ENCODE peak calls at places on chromosome 22, in seven cellular contexts. One of them, this sample, is unnamed.

GRCh38 chr22:19643448-19644313 is 70.6 kb upstream of the SEPTIN5 start:
- DNase-seq in dorsolateral prefrontal cortex: no peak
- DNase-seq in BJ: no peak
- DNase-seq in K562: peak; percentile 87
- DNase-seq in IMR-90: no peak
- DNase-seq in fibroblast of lung: peak; percentile 21
- DNase-seq in CD8-positive, alpha-beta T cell: no peak
- DNase-seq in this sample: no peak

GRCh38 chr22:23122216-23122957 is 19.4 kb downstream of the RSPH14 start:
- DNase-seq in dorsolateral prefrontal cortex: no peak
- DNase-seq in BJ: no peak
- DNase-seq in K562: peak; percentile 58
- DNase-seq in IMR-90: no peak
- DNase-seq in fibroblast of lung: no peak
- DNase-seq in CD8-positive, alpha-beta T cell: no peak
- DNase-seq in this sample: no peak

GRCh38 chr22:31122532-31123291 is at the start of gene INPP5J:
- DNase-seq in dorsolateral prefrontal cortex: no peak
- DNase-seq in BJ: no peak
- DNase-seq in K562: peak; percentile 24
- DNase-seq in IMR-90: peak; percentile 50
- DNase-seq in fibroblast of lung: peak; percentile 37
- DNase-seq in CD8-positive, alpha-beta T cell: no peak
- DNase-seq in this sample: peak; percentile 70

GRCh38 chr22:49674479-49674830 is 153.2 kb downstream of the BRD1 start:
- DNase-seq in dorsolateral prefrontal cortex: no peak
- DNase-seq in BJ: no peak
- DNase-seq in K562: no peak
- DNase-seq in IMR-90: no peak
- DNase-seq in fibroblast of lung: no peak
- DNase-seq in CD8-positive, alpha-beta T cell: no peak
- DNase-seq in this sample: no peak

GRCh38 chr22:38007330-38007902 is 23.1 kb upstream of the SOX10 start:
- DNase-seq in dorsolateral prefrontal cortex: no peak
- DNase-seq in BJ: no peak
- DNase-seq in K562: no peak
- DNase-seq in IMR-90: no peak
- DNase-seq in fibroblast of lung: no peak
- DNase-seq in CD8-positive, alpha-beta T cell: no peak
- DNase-seq in this sample: no peak

GRCh38 chr22:49406879-49407587 is 420.6 kb downstream of the BRD1 start:
- DNase-seq in dorsolateral prefrontal cortex: no peak
- DNase-seq in BJ: no peak
- DNase-seq in K562: no peak
- DNase-seq in IMR-90: no peak
- DNase-seq in fibroblast of lung: no peak
- DNase-seq in CD8-positive, alpha-beta T cell: no peak
- DNase-seq in this sample: no peak

GRCh38 chr22:35839811-35840739 is 122.4 kb downstream of the APOL5 start:
- DNase-seq in dorsolateral prefrontal cortex: peak; percentile 36
- DNase-seq in BJ: peak; percentile 82
- DNase-seq in K562: peak; percentile 83
- DNase-seq in IMR-90: peak; percentile 98
- DNase-seq in fibroblast of lung: peak; percentile 98
- DNase-seq in CD8-positive, alpha-beta T cell: peak; percentile 26
- DNase-seq in this sample: no peak

GRCh38 chr22:37566329-37566837 is 6.1 kb downstream of the CDC42EP1 start:
- DNase-seq in dorsolateral prefrontal cortex: peak; percentile 36
- DNase-seq in BJ: no peak
- DNase-seq in K562: no peak
- DNase-seq in IMR-90: no peak
- DNase-seq in fibroblast of lung: no peak
- DNase-seq in CD8-positive, alpha-beta T cell: peak; percentile 58
- DNase-seq in this sample: no peak

GRCh38 chr22:36548606-36549005 is 19.6 kb upstream of the EIF3D start:
- DNase-seq in dorsolateral prefrontal cortex: no peak
- DNase-seq in BJ: no peak
- DNase-seq in K562: no peak
- DNase-seq in IMR-90: no peak
- DNase-seq in fibroblast of lung: no peak
- DNase-seq in CD8-positive, alpha-beta T cell: no peak
- DNase-seq in this sample: no peak

GRCh38 chr22:35657571-35658312 is 9.5 kb downstream of the APOL6 start:
- DNase-seq in dorsolateral prefrontal cortex: no peak
- DNase-seq in BJ: no peak
- DNase-seq in K562: no peak
- DNase-seq in IMR-90: no peak
- DNase-seq in fibroblast of lung: no peak
- DNase-seq in CD8-positive, alpha-beta T cell: no peak
- DNase-seq in this sample: no peak

GRCh38 chr22:25390297-25391240 is 171.1 kb downstream of the CRYBB2 start:
- DNase-seq in dorsolateral prefrontal cortex: no peak
- DNase-seq in BJ: no peak
- DNase-seq in K562: no peak
- DNase-seq in IMR-90: no peak
- DNase-seq in fibroblast of lung: no peak
- DNase-seq in CD8-positive, alpha-beta T cell: no peak
- DNase-seq in this sample: no peak

GRCh38 chr22:19179472-19180048 is 1.0 kb upstream of the SLC25A1 start:
- DNase-seq in dorsolateral prefrontal cortex: peak; percentile 62
- DNase-seq in BJ: peak; percentile 36
- DNase-seq in K562: peak; percentile 93
- DNase-seq in IMR-90: peak; percentile 85
- DNase-seq in fibroblast of lung: peak; percentile 88
- DNase-seq in CD8-positive, alpha-beta T cell: no peak
- DNase-seq in this sample: peak; percentile 62

GRCh38 chr22:20549232-20549841 is 41.9 kb downstream of the MED15 start:
- DNase-seq in dorsolateral prefrontal cortex: no peak
- DNase-seq in BJ: no peak
- DNase-seq in K562: peak; percentile 72
- DNase-seq in IMR-90: no peak
- DNase-seq in fibroblast of lung: no peak
- DNase-seq in CD8-positive, alpha-beta T cell: peak; percentile 77
- DNase-seq in this sample: peak; percentile 75

GRCh38 chr22:35341090-35341874 is 39.6 kb upstream of the HMOX1 start:
- DNase-seq in dorsolateral prefrontal cortex: no peak
- DNase-seq in BJ: no peak
- DNase-seq in K562: no peak
- DNase-seq in IMR-90: no peak
- DNase-seq in fibroblast of lung: no peak
- DNase-seq in CD8-positive, alpha-beta T cell: no peak
- DNase-seq in this sample: no peak

GRCh38 chr22:37742374-37743092 is 45.7 kb downstream of the TRIOBP start:
- DNase-seq in dorsolateral prefrontal cortex: no peak
- DNase-seq in BJ: no peak
- DNase-seq in K562: no peak
- DNase-seq in IMR-90: peak; percentile 91
- DNase-seq in fibroblast of lung: peak; percentile 87
- DNase-seq in CD8-positive, alpha-beta T cell: no peak
- DNase-seq in this sample: no peak

GRCh38 chr22:36594569-36594968 is 65.6 kb upstream of the EIF3D start:
- DNase-seq in dorsolateral prefrontal cortex: no peak
- DNase-seq in BJ: no peak
- DNase-seq in K562: no peak
- DNase-seq in IMR-90: no peak
- DNase-seq in fibroblast of lung: no peak
- DNase-seq in CD8-positive, alpha-beta T cell: no peak
- DNase-seq in this sample: no peak

GRCh38 chr22:32830957-32831356 is 29.5 kb downstream of the TIMP3 start:
- DNase-seq in dorsolateral prefrontal cortex: no peak
- DNase-seq in BJ: no peak
- DNase-seq in K562: no peak
- DNase-seq in IMR-90: no peak
- DNase-seq in fibroblast of lung: no peak
- DNase-seq in CD8-positive, alpha-beta T cell: no peak
- DNase-seq in this sample: no peak

GRCh38 chr22:46748206-46748947 is 10.3 kb upstream of the CERK start:
- DNase-seq in dorsolateral prefrontal cortex: no peak
- DNase-seq in BJ: no peak
- DNase-seq in K562: no peak
- DNase-seq in IMR-90: no peak
- DNase-seq in fibroblast of lung: no peak
- DNase-seq in CD8-positive, alpha-beta T cell: no peak
- DNase-seq in this sample: no peak

GRCh38 chr22:20523118-20523983 is 15.9 kb downstream of the MED15 start:
- DNase-seq in dorsolateral prefrontal cortex: no peak
- DNase-seq in BJ: no peak
- DNase-seq in K562: peak; percentile 76
- DNase-seq in IMR-90: peak; percentile 59
- DNase-seq in fibroblast of lung: peak; percentile 83
- DNase-seq in CD8-positive, alpha-beta T cell: peak; percentile 34
- DNase-seq in this sample: no peak

GRCh38 chr22:39418696-39419095 is 19.1 kb downstream of the TAB1 start:
- DNase-seq in dorsolateral prefrontal cortex: no peak
- DNase-seq in BJ: no peak
- DNase-seq in K562: no peak
- DNase-seq in IMR-90: no peak
- DNase-seq in fibroblast of lung: no peak
- DNase-seq in CD8-positive, alpha-beta T cell: no peak
- DNase-seq in this sample: no peak
- TF ChIP-seq CTCF in dorsolateral prefrontal cortex: no peak
- TF ChIP-seq CTCF in BJ: no peak
- TF ChIP-seq CTCF in K562: no peak
- TF ChIP-seq CTCF in IMR-90: no peak
- TF ChIP-seq CTCF in fibroblast of lung: no peak
- TF ChIP-seq CTCF in CD8-positive, alpha-beta T cell: no peak
- TF ChIP-seq CTCF in this sample: no peak

GRCh38 chr22:17890245-17890671 is 116.0 kb upstream of the BID start:
- DNase-seq in dorsolateral prefrontal cortex: no peak
- DNase-seq in BJ: no peak
- DNase-seq in K562: peak; percentile 49
- DNase-seq in IMR-90: peak; percentile 53
- DNase-seq in fibroblast of lung: no peak
- DNase-seq in CD8-positive, alpha-beta T cell: no peak
- DNase-seq in this sample: no peak

GRCh38 chr22:17890892-17891291 is 116.6 kb upstream of the BID start:
- DNase-seq in dorsolateral prefrontal cortex: no peak
- DNase-seq in BJ: no peak
- DNase-seq in K562: no peak
- DNase-seq in IMR-90: no peak
- DNase-seq in fibroblast of lung: no peak
- DNase-seq in CD8-positive, alpha-beta T cell: no peak
- DNase-seq in this sample: no peak

GRCh38 chr22:17888439-17888838 is 114.2 kb upstream of the BID start:
- DNase-seq in dorsolateral prefrontal cortex: no peak
- DNase-seq in BJ: no peak
- DNase-seq in K562: no peak
- DNase-seq in IMR-90: no peak
- DNase-seq in fibroblast of lung: no peak
- DNase-seq in CD8-positive, alpha-beta T cell: no peak
- DNase-seq in this sample: no peak

GRCh38 chr22:17891427-17892167 is 117.3 kb upstream of the BID start:
- DNase-seq in dorsolateral prefrontal cortex: peak; percentile 65
- DNase-seq in BJ: no peak
- DNase-seq in K562: peak; percentile 51
- DNase-seq in IMR-90: no peak
- DNase-seq in fibroblast of lung: no peak
- DNase-seq in CD8-positive, alpha-beta T cell: no peak
- DNase-seq in this sample: no peak

GRCh38 chr22:17888855-17889254 is 114.6 kb upstream of the BID start:
- DNase-seq in dorsolateral prefrontal cortex: no peak
- DNase-seq in BJ: no peak
- DNase-seq in K562: peak; percentile 62
- DNase-seq in IMR-90: peak; percentile 47
- DNase-seq in fibroblast of lung: peak; percentile 42
- DNase-seq in CD8-positive, alpha-beta T cell: peak; percentile 15
- DNase-seq in this sample: no peak
- TF ChIP-seq CTCF in dorsolateral prefrontal cortex: no peak
- TF ChIP-seq CTCF in BJ: peak; percentile 54
- TF ChIP-seq CTCF in K562: peak; percentile 86
- TF ChIP-seq CTCF in IMR-90: peak; percentile 41
- TF ChIP-seq CTCF in fibroblast of lung: no peak
- TF ChIP-seq CTCF in CD8-positive, alpha-beta T cell: no peak
- TF ChIP-seq CTCF in this sample: no peak

GRCh38 chr22:27372969-27373670 is 428.4 kb downstream of the MN1 start:
- DNase-seq in dorsolateral prefrontal cortex: no peak
- DNase-seq in BJ: no peak
- DNase-seq in K562: no peak
- DNase-seq in IMR-90: no peak
- DNase-seq in fibroblast of lung: no peak
- DNase-seq in CD8-positive, alpha-beta T cell: no peak
- DNase-seq in this sample: no peak
- TF ChIP-seq CTCF in dorsolateral prefrontal cortex: no peak
- TF ChIP-seq CTCF in BJ: no peak
- TF ChIP-seq CTCF in K562: no peak
- TF ChIP-seq CTCF in IMR-90: no peak
- TF ChIP-seq CTCF in fibroblast of lung: no peak
- TF ChIP-seq CTCF in CD8-positive, alpha-beta T cell: no peak
- TF ChIP-seq CTCF in this sample: no peak

GRCh38 chr22:40862013-40862412 is at the start of gene DNAJB7:
- DNase-seq in dorsolateral prefrontal cortex: no peak
- DNase-seq in BJ: no peak
- DNase-seq in K562: no peak
- DNase-seq in IMR-90: no peak
- DNase-seq in fibroblast of lung: no peak
- DNase-seq in CD8-positive, alpha-beta T cell: no peak
- DNase-seq in this sample: no peak
- TF ChIP-seq CTCF in dorsolateral prefrontal cortex: no peak
- TF ChIP-seq CTCF in BJ: no peak
- TF ChIP-seq CTCF in K562: no peak
- TF ChIP-seq CTCF in IMR-90: no peak
- TF ChIP-seq CTCF in fibroblast of lung: no peak
- TF ChIP-seq CTCF in CD8-positive, alpha-beta T cell: no peak
- TF ChIP-seq CTCF in this sample: no peak

GRCh38 chr22:43535741-43536140 is 123.9 kb downstream of the MPPED1 start:
- DNase-seq in dorsolateral prefrontal cortex: no peak
- DNase-seq in BJ: no peak
- DNase-seq in K562: no peak
- DNase-seq in IMR-90: no peak
- DNase-seq in fibroblast of lung: no peak
- DNase-seq in CD8-positive, alpha-beta T cell: no peak
- DNase-seq in this sample: no peak

GRCh38 chr22:43534916-43535315 is 123.1 kb downstream of the MPPED1 start:
- DNase-seq in dorsolateral prefrontal cortex: peak; percentile 8
- DNase-seq in BJ: no peak
- DNase-seq in K562: no peak
- DNase-seq in IMR-90: no peak
- DNase-seq in fibroblast of lung: no peak
- DNase-seq in CD8-positive, alpha-beta T cell: no peak
- DNase-seq in this sample: no peak

GRCh38 chr22:43539572-43540533 is 128.0 kb downstream of the MPPED1 start:
- DNase-seq in dorsolateral prefrontal cortex: peak; percentile 10
- DNase-seq in BJ: no peak
- DNase-seq in K562: no peak
- DNase-seq in IMR-90: no peak
- DNase-seq in fibroblast of lung: no peak
- DNase-seq in CD8-positive, alpha-beta T cell: no peak
- DNase-seq in this sample: no peak

GRCh38 chr22:43535336-43535735 is 123.5 kb downstream of the MPPED1 start:
- DNase-seq in dorsolateral prefrontal cortex: no peak
- DNase-seq in BJ: no peak
- DNase-seq in K562: no peak
- DNase-seq in IMR-90: no peak
- DNase-seq in fibroblast of lung: no peak
- DNase-seq in CD8-positive, alpha-beta T cell: no peak
- DNase-seq in this sample: no peak

GRCh38 chr22:43537019-43537585 is 125.3 kb downstream of the MPPED1 start:
- DNase-seq in dorsolateral prefrontal cortex: no peak
- DNase-seq in BJ: no peak
- DNase-seq in K562: peak; percentile 24
- DNase-seq in IMR-90: no peak
- DNase-seq in fibroblast of lung: no peak
- DNase-seq in CD8-positive, alpha-beta T cell: no peak
- DNase-seq in this sample: no peak
- TF ChIP-seq CTCF in dorsolateral prefrontal cortex: no peak
- TF ChIP-seq CTCF in BJ: no peak
- TF ChIP-seq CTCF in K562: peak; percentile 32
- TF ChIP-seq CTCF in IMR-90: no peak
- TF ChIP-seq CTCF in fibroblast of lung: no peak
- TF ChIP-seq CTCF in CD8-positive, alpha-beta T cell: no peak
- TF ChIP-seq CTCF in this sample: peak; percentile 24

This sample was measured in D721Med.